ENCODE peak calls at places on chromosomes 3 and 15, in seven cellular contexts. One of them, this sample, is unnamed.

GRCh38 chr3:94716326-94717018 is 653.6 kb downstream of the NSUN3 start:
- DNase-seq in LoVo: no peak
- DNase-seq in A172: no peak
- DNase-seq in AG10803: no peak
- DNase-seq in NCI-H1105: no peak
- DNase-seq in dorsolateral prefrontal cortex: no peak
- DNase-seq in naive B cell: no peak
- DNase-seq in this sample: no peak

GRCh38 chr3:80238606-80239005 is 470.8 kb upstream of the ROBO1 start:
- DNase-seq in LoVo: no peak
- DNase-seq in A172: no peak
- DNase-seq in AG10803: no peak
- DNase-seq in NCI-H1105: no peak
- DNase-seq in dorsolateral prefrontal cortex: no peak
- DNase-seq in naive B cell: no peak
- DNase-seq in this sample: no peak

GRCh38 chr3:79329154-79329553 is 438.6 kb downstream of the ROBO1 start:
- DNase-seq in LoVo: no peak
- DNase-seq in A172: no peak
- DNase-seq in AG10803: peak
- DNase-seq in NCI-H1105: no peak
- DNase-seq in dorsolateral prefrontal cortex: no peak
- DNase-seq in naive B cell: no peak
- DNase-seq in this sample: no peak

GRCh38 chr3:16884748-16885587 is at the start of gene PLCL2:
- DNase-seq in LoVo: peak
- DNase-seq in A172: peak
- DNase-seq in AG10803: peak
- DNase-seq in NCI-H1105: no peak
- DNase-seq in dorsolateral prefrontal cortex: no peak
- DNase-seq in naive B cell: peak
- DNase-seq in this sample: no peak

GRCh38 chr3:186164696-186165095 is 55.8 kb upstream of the ETV5 start:
- DNase-seq in LoVo: no peak
- DNase-seq in A172: no peak
- DNase-seq in AG10803: no peak
- DNase-seq in NCI-H1105: no peak
- DNase-seq in dorsolateral prefrontal cortex: no peak
- DNase-seq in naive B cell: no peak
- DNase-seq in this sample: no peak

GRCh38 chr3:190414297-190414696 is 26.3 kb downstream of the CLDN16 start:
- DNase-seq in LoVo: no peak
- DNase-seq in A172: no peak
- DNase-seq in AG10803: no peak
- DNase-seq in NCI-H1105: no peak
- DNase-seq in dorsolateral prefrontal cortex: no peak
- DNase-seq in naive B cell: no peak
- DNase-seq in this sample: no peak

GRCh38 chr15:77493324-77493907 is 72.7 kb downstream of the HMG20A start:
- DNase-seq in LoVo: no peak
- DNase-seq in A172: peak
- DNase-seq in AG10803: peak
- DNase-seq in NCI-H1105: no peak
- DNase-seq in dorsolateral prefrontal cortex: no peak
- DNase-seq in naive B cell: peak
- DNase-seq in this sample: no peak

GRCh38 chr3:42880601-42881451 is 5.1 kb upstream of the CYP8B1 start:
- DNase-seq in LoVo: peak
- DNase-seq in A172: peak
- DNase-seq in AG10803: peak
- DNase-seq in NCI-H1105: peak
- DNase-seq in dorsolateral prefrontal cortex: peak
- DNase-seq in naive B cell: peak
- DNase-seq in this sample: peak

GRCh38 chr3:170100937-170101336 is 63.1 kb downstream of the GPR160 start:
- DNase-seq in LoVo: no peak
- DNase-seq in A172: no peak
- DNase-seq in AG10803: no peak
- DNase-seq in NCI-H1105: no peak
- DNase-seq in dorsolateral prefrontal cortex: no peak
- DNase-seq in naive B cell: no peak
- DNase-seq in this sample: no peak

GRCh38 chr3:134796313-134797079 is 1.4 kb downstream of the EPHB1 start:
- DNase-seq in LoVo: no peak
- DNase-seq in A172: no peak
- DNase-seq in AG10803: peak
- DNase-seq in NCI-H1105: peak
- DNase-seq in dorsolateral prefrontal cortex: peak
- DNase-seq in naive B cell: no peak
- DNase-seq in this sample: peak

GRCh38 chr3:33717866-33718594 is at the start of gene CLASP2:
- DNase-seq in LoVo: peak
- DNase-seq in A172: peak
- DNase-seq in AG10803: peak
- DNase-seq in NCI-H1105: peak
- DNase-seq in dorsolateral prefrontal cortex: peak
- DNase-seq in naive B cell: peak
- DNase-seq in this sample: peak

GRCh38 chr3:190183121-190183520 is 62.4 kb upstream of the P3H2 start:
- DNase-seq in LoVo: no peak
- DNase-seq in A172: peak
- DNase-seq in AG10803: peak
- DNase-seq in NCI-H1105: peak
- DNase-seq in dorsolateral prefrontal cortex: no peak
- DNase-seq in naive B cell: no peak
- DNase-seq in this sample: no peak

GRCh38 chr15:37093480-37094410 is 6.6 kb downstream of the MEIS2 start:
- DNase-seq in LoVo: no peak
- DNase-seq in A172: no peak
- DNase-seq in AG10803: no peak
- DNase-seq in NCI-H1105: no peak
- DNase-seq in dorsolateral prefrontal cortex: no peak
- DNase-seq in naive B cell: no peak
- DNase-seq in this sample: no peak

GRCh38 chr3:42505203-42505848 is 2.9 kb downstream of the VIPR1 start:
- DNase-seq in LoVo: no peak
- DNase-seq in A172: no peak
- DNase-seq in AG10803: no peak
- DNase-seq in NCI-H1105: no peak
- DNase-seq in dorsolateral prefrontal cortex: no peak
- DNase-seq in naive B cell: no peak
- DNase-seq in this sample: no peak

GRCh38 chr3:117719316-117719926 is 1009.8 kb downstream of the TUSC7 start:
- DNase-seq in LoVo: peak
- DNase-seq in A172: peak
- DNase-seq in AG10803: peak
- DNase-seq in NCI-H1105: peak
- DNase-seq in dorsolateral prefrontal cortex: no peak
- DNase-seq in naive B cell: no peak
- DNase-seq in this sample: no peak

GRCh38 chr3:175007316-175007715 is 148.2 kb downstream of the NAALADL2 start:
- DNase-seq in LoVo: no peak
- DNase-seq in A172: no peak
- DNase-seq in AG10803: no peak
- DNase-seq in NCI-H1105: no peak
- DNase-seq in dorsolateral prefrontal cortex: no peak
- DNase-seq in naive B cell: no peak
- DNase-seq in this sample: no peak

GRCh38 chr3:81540787-81541186 is 220.7 kb downstream of the GBE1 start:
- DNase-seq in LoVo: no peak
- DNase-seq in A172: no peak
- DNase-seq in AG10803: no peak
- DNase-seq in NCI-H1105: no peak
- DNase-seq in dorsolateral prefrontal cortex: no peak
- DNase-seq in naive B cell: no peak
- DNase-seq in this sample: no peak

GRCh38 chr15:56731571-56731970 is 1.7 kb downstream of the ZNF280D start:
- DNase-seq in LoVo: no peak
- DNase-seq in A172: no peak
- DNase-seq in AG10803: no peak
- DNase-seq in NCI-H1105: no peak
- DNase-seq in dorsolateral prefrontal cortex: no peak
- DNase-seq in naive B cell: no peak
- DNase-seq in this sample: no peak

GRCh38 chr3:153625506-153625905 is 463.5 kb downstream of the RAP2B start:
- DNase-seq in LoVo: no peak
- DNase-seq in A172: no peak
- DNase-seq in AG10803: no peak
- DNase-seq in NCI-H1105: no peak
- DNase-seq in dorsolateral prefrontal cortex: no peak
- DNase-seq in naive B cell: no peak
- DNase-seq in this sample: no peak

This sample was measured in occipital lobe.